ENCODE peak calls at places on chromosomes 11 and 22, in four cellular contexts. M is GM23248, S is NCI-H460, V is naive B cell. J is an unnamed sample.

GRCh38 chr11:75565221-75565814 is 3.3 kb downstream of the SERPINH1 start:
- DNase-seq in V (no peak), M (peak; percentile 95), S (no peak), J (no peak)

GRCh38 chr22:43293661-43294392 is 49.3 kb downstream of the SCUBE1 start:
- DNase-seq in V (no peak), M (peak; percentile 74), S (peak; percentile 43), J (peak; percentile 73)

GRCh38 chr11:72924568-72925190 is 110.5 kb downstream of the ATG16L2 start:
- DNase-seq in S (no peak), M (peak; percentile 68), V (peak; percentile 16), J (no peak)

GRCh38 chr11:19995131-19995530 is 165.1 kb downstream of the DBX1 start:
- DNase-seq in M (peak; percentile 89), S (peak; percentile 79), V (no peak), J (no peak)

GRCh38 chr22:37231406-37232139 is 12.5 kb downstream of the RAC2 start:
- DNase-seq in S (no peak), M (no peak), V (no peak), J (no peak)

GRCh38 chr11:95680169-95680929 is 109.2 kb downstream of the FAM76B start:
- DNase-seq in V (no peak), M (peak; percentile 90), S (no peak), J (no peak)

GRCh38 chr22:49106136-49106930 is 721.3 kb downstream of the BRD1 start:
- DNase-seq in S (no peak), M (no peak), V (no peak), J (no peak)

GRCh38 chr11:128884703-128885338 is 6.3 kb upstream of the KCNJ5 start:
- DNase-seq in V (peak; percentile 69), M (peak; percentile 69), S (peak; percentile 48), J (peak; percentile 51)

GRCh38 chr11:92443109-92443508 is 218.5 kb downstream of the FAT3 start:
- DNase-seq in V (no peak), M (no peak), S (no peak), J (no peak)

GRCh38 chr11:13669544-13670488 is 1.3 kb downstream of the FAR1 start:
- DNase-seq in V (no peak), S (no peak), M (peak; percentile 48), J (no peak)

GRCh38 chr11:33040127-33040861 is 922 bp downstream of the TCP11L1 start:
- DNase-seq in V (peak; percentile 33), S (no peak), M (peak; percentile 62), J (no peak)

GRCh38 chr22:27461470-27461869 is 340.1 kb downstream of the MN1 start:
- DNase-seq in S (no peak), M (peak; percentile 96), V (no peak), J (no peak)

GRCh38 chr11:129189646-129190045 is 2.5 kb downstream of the ARHGAP32 start:
- DNase-seq in S (no peak), V (no peak), M (no peak), J (no peak)

GRCh38 chr11:103927535-103927934 is 108.9 kb upstream of the DDI1 start:
- DNase-seq in V (no peak), S (no peak), M (peak; percentile 65), J (no peak)

GRCh38 chr11:103887001-103887680 is 149.3 kb upstream of the DDI1 start:
- DNase-seq in S (no peak), V (no peak), M (no peak), J (no peak)

GRCh38 chr11:103877221-103877620 is 159.2 kb upstream of the DDI1 start:
- DNase-seq in S (no peak), V (no peak), M (peak; percentile 20), J (no peak)

GRCh38 chr22:35203583-35203982 is 53.7 kb upstream of the HMGXB4 start:
- DNase-seq in V (no peak), S (no peak), M (no peak), J (no peak)

GRCh38 chr11:72225411-72225951 is 914 bp downstream of the INPPL1 start:
- DNase-seq in S (no peak), M (peak; percentile 45), V (no peak), J (no peak)

GRCh38 chr11:133828861-133829260 is 16.5 kb downstream of the SPATA19 start:
- DNase-seq in V (no peak), M (no peak), S (no peak), J (no peak)

GRCh38 chr11:113615773-113616172 is 90.3 kb downstream of the TMPRSS5 start:
- DNase-seq in S (no peak), V (no peak), M (peak; percentile 73), J (no peak)

GRCh38 chr22:19373450-19373849 is 58.1 kb downstream of the HIRA start:
- DNase-seq in S (no peak), V (no peak), M (no peak), J (no peak)

GRCh38 chr11:27100534-27100933 is 59.9 kb downstream of the BBOX1 start:
- DNase-seq in S (no peak), M (no peak), V (no peak), J (no peak)

GRCh38 chr11:101010899-101011298 is 118.7 kb downstream of the PGR start:
- DNase-seq in M (no peak), S (no peak), V (no peak), J (no peak)

GRCh38 chr11:68872216-68873003 is 30.7 kb upstream of the CPT1A start:
- DNase-seq in S (no peak), V (no peak), M (peak; percentile 40), J (no peak)

GRCh38 chr11:107853070-107853469 is 5.5 kb downstream of the SLC35F2 start:
- DNase-seq in S (no peak), V (no peak), M (no peak), J (no peak)

GRCh38 chr11:2415601-2416380 is 15.2 kb downstream of the TSSC4 start:
- DNase-seq in M (no peak), V (no peak), S (no peak), J (no peak)